ENCODE peak calls at places on chromosome 16, in six cellular contexts. W is ascending aorta, O is stomach, L is Caco-2, S is mesothelial cell of epicardium, P is A549. V is an unnamed sample.
A peak's percentile ranks its signal among the peaks of the same experiment; 100 is the strongest.

GRCh38 chr16:11621920-11622651 is 35.4 kb upstream of the LITAF start:
- DNase-seq in W (no peak), O (no peak), L (no peak), S (no peak), P (no peak), V (peak; percentile 40)

GRCh38 chr16:8674413-8675022 is at the start of gene ABAT:
- DNase-seq in W (peak; percentile 55), O (peak; percentile 93), L (peak; percentile 93), S (peak; percentile 78), P (peak; percentile 66), V (peak; percentile 97)

GRCh38 chr16:51592535-51592934 is 441.5 kb upstream of the SALL1 start:
- DNase-seq in W (no peak), O (no peak), L (no peak), S (no peak), P (no peak), V (no peak)

GRCh38 chr16:55836158-55836611 is 3.3 kb upstream of the CES1 start:
- DNase-seq in W (no peak), O (no peak), L (no peak), S (no peak), P (peak; percentile 88), V (no peak)

GRCh38 chr16:75304521-75305363 is 53.3 kb upstream of the BCAR1 start:
- DNase-seq in W (no peak), O (peak; percentile 28), L (peak; percentile 53), S (no peak), P (peak; percentile 43), V (no peak)

GRCh38 chr16:89623511-89624232 is 10.2 kb downstream of the DPEP1 start:
- DNase-seq in W (no peak), O (no peak), L (no peak), S (no peak), P (no peak), V (no peak)

GRCh38 chr16:19542138-19542821 is 13.2 kb upstream of the VPS35L start:
- DNase-seq in W (no peak), O (no peak), L (no peak), S (no peak), P (no peak), V (no peak)

GRCh38 chr16:27246439-27246838 is 22.1 kb downstream of the NSMCE1 start:
- DNase-seq in W (no peak), O (no peak), L (no peak), S (no peak), P (no peak), V (no peak)

GRCh38 chr16:50152386-50152806 is 710 bp upstream of the TENT4B start:
- DNase-seq in W (no peak), O (peak; percentile 49), L (no peak), S (peak; percentile 19), P (peak; percentile 56), V (peak; percentile 82)

GRCh38 chr16:2768403-2769089 is 8.5 kb downstream of the ELOB start:
- DNase-seq in W (no peak), O (no peak), L (peak; percentile 16), S (no peak), P (no peak), V (no peak)

GRCh38 chr16:30078744-30079143 is 3.0 kb downstream of the PPP4C start:
- DNase-seq in W (no peak), O (no peak), L (no peak), S (no peak), P (no peak), V (no peak)

GRCh38 chr16:10749680-10750035 is 6.0 kb downstream of the NUBP1 start:
- DNase-seq in W (no peak), O (no peak), L (no peak), S (no peak), P (no peak), V (no peak)

GRCh38 chr16:88534731-88535141 is 35.5 kb upstream of the ZC3H18 start:
- DNase-seq in W (no peak), O (no peak), L (no peak), S (no peak), P (peak; percentile 69), V (peak; percentile 82)

GRCh38 chr16:88533381-88533831 is 36.8 kb upstream of the ZC3H18 start:
- DNase-seq in W (no peak), O (no peak), L (no peak), S (no peak), P (no peak), V (no peak)

GRCh38 chr16:50763211-50763610 is 21.3 kb downstream of the CYLD start:
- DNase-seq in W (no peak), O (no peak), L (no peak), S (no peak), P (no peak), V (no peak)

GRCh38 chr16:52265446-52265861 is 281.5 kb downstream of the TOX3 start:
- DNase-seq in W (no peak), O (no peak), L (peak; percentile 5), S (no peak), P (no peak), V (no peak)

GRCh38 chr16:8905168-8905762 is 23.1 kb downstream of the LITAFD start:
- DNase-seq in W (no peak), O (no peak), L (peak; percentile 42), S (no peak), P (peak; percentile 69), V (no peak)

GRCh38 chr16:1900452-1900774 is 17.8 kb downstream of the HS3ST6 start:
- DNase-seq in W (no peak), O (no peak), L (no peak), S (no peak), P (no peak), V (no peak)

GRCh38 chr16:63776034-63776433 is 1345.8 kb downstream of the CDH11 start:
- DNase-seq in W (no peak), O (no peak), L (no peak), S (no peak), P (no peak), V (no peak)

GRCh38 chr16:63361032-63361624 is 1324.9 kb upstream of the CDH8 start:
- DNase-seq in W (no peak), O (no peak), L (peak; percentile 56), S (no peak), P (peak; percentile 64), V (peak; percentile 32)

GRCh38 chr16:2386990-2387389 is 42.3 kb upstream of the CCNF start:
- DNase-seq in W (no peak), O (no peak), L (peak; percentile 11), S (no peak), P (peak; percentile 35), V (no peak)

GRCh38 chr16:87339086-87339723 is 22.0 kb upstream of the C16orf95 start:
- DNase-seq in W (no peak), O (no peak), L (no peak), S (no peak), P (no peak), V (no peak)
- TF ChIP-seq CTCF in W (no peak), O (no peak), L (no peak), S (no peak), P (no peak), V (no peak)

DNA sequence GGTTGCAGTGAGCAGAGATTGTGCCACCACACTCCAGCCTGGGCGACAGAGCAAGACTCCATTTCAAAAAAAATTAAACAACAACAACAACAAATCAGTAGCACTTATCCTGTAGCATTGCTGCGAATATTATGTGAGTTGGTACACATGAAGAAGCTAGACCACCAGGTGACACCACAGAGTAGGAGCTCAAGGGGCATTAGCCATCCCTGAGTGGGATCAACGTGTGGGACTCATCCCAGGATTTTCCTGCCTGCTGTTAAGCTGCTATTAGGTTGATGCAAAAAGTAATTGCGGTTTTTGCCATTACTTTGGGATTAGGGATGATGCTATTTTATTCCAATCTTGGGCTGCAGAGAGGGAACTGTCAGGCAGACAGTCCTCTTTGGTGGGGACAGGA is 47.2 kb downstream of the OTOA start:
- DNase-seq in W (no peak), O (no peak), L (no peak), S (no peak), P (no peak), V (no peak)
- TF ChIP-seq CTCF in W (no peak), O (no peak), L (no peak), S (no peak), P (no peak), V (no peak)

GRCh38 chr16:66924527-66925321 is 611 bp downstream of the RRAD start:
- DNase-seq in W (no peak), O (peak; percentile 49), L (peak; percentile 76), S (no peak), P (no peak), V (peak; percentile 87)
- TF ChIP-seq CTCF in W (peak; percentile 43), O (no peak), L (peak; percentile 38), S (no peak), P (peak; percentile 56), V (peak; percentile 38)

GRCh38 chr16:83744521-83744981 is 63.2 kb upstream of the HSBP1 start:
- DNase-seq in W (peak; percentile 54), O (no peak), L (no peak), S (no peak), P (no peak), V (peak; percentile 23)

GRCh38 chr16:83743720-83744119 is 64.1 kb upstream of the HSBP1 start:
- DNase-seq in W (no peak), O (no peak), L (no peak), S (no peak), P (no peak), V (no peak)

GRCh38 chr16:83742520-83742919 is 65.3 kb upstream of the HSBP1 start:
- DNase-seq in W (no peak), O (no peak), L (no peak), S (no peak), P (no peak), V (no peak)

GRCh38 chr16:83743241-83743640 is 64.5 kb upstream of the HSBP1 start:
- DNase-seq in W (no peak), O (no peak), L (no peak), S (no peak), P (no peak), V (no peak)

DNA sequence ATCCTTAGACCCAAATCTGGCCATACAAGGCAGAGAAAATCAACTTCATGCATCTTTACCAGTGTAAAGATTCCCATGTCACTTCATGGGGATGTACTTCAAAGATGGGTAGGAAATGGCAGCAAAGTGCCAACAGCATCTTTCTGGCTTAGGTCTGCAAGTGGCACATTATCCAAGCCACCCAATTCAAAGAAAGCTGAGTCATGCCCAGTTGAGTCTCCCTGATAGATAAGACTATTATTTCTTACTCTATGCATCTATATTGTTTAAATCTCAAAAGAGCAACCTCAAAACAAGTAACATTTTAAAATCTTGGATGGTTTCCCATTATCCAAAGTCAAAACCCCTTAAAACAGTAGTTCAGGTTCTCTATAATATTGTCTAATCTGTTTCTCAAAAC is 61.2 kb upstream of the HSBP1 start:
- DNase-seq in W (no peak), O (no peak), L (no peak), S (no peak), P (no peak), V (no peak)
- TF ChIP-seq CTCF in W (no peak), O (no peak), L (no peak), S (no peak), P (no peak), V (no peak)

GRCh38 chr16:425082-425718 is at the start of gene RAB11FIP3:
- DNase-seq in W (peak; percentile 43), O (peak; percentile 80), L (peak; percentile 82), S (peak; percentile 64), P (peak; percentile 87), V (peak; percentile 99)
- TF ChIP-seq CTCF in W (peak; percentile 32), O (no peak), L (peak; percentile 56), S (no peak), P (peak; percentile 17), V (peak; percentile 1)